ENCODE peak calls at places on chromosomes 1 and 21, in seven cellular contexts. One of them, this sample, is unnamed.

GRCh38 chr1:226981386-226981817 is 41.3 kb downstream of the COQ8A start:
- DNase-seq in effector CD4-positive, alpha-beta T cell: no peak
- DNase-seq in GDM1: no peak
- DNase-seq in T-helper 1 cell: no peak
- DNase-seq in naive thymus-derived CD8-positive, alpha-beta T cell: no peak
- DNase-seq in EL: no peak
- DNase-seq in immature natural killer cell: no peak
- DNase-seq in this sample: no peak

GRCh38 chr1:85475055-85475454 is 10.1 kb upstream of the DDAH1 start:
- DNase-seq in effector CD4-positive, alpha-beta T cell: no peak
- DNase-seq in GDM1: no peak
- DNase-seq in T-helper 1 cell: no peak
- DNase-seq in naive thymus-derived CD8-positive, alpha-beta T cell: no peak
- DNase-seq in EL: no peak
- DNase-seq in immature natural killer cell: no peak
- DNase-seq in this sample: no peak

GRCh38 chr1:29793101-29793546 is 556.8 kb downstream of the PTPRU start:
- DNase-seq in effector CD4-positive, alpha-beta T cell: no peak
- DNase-seq in GDM1: peak; percentile 61
- DNase-seq in T-helper 1 cell: no peak
- DNase-seq in naive thymus-derived CD8-positive, alpha-beta T cell: peak; percentile 21
- DNase-seq in EL: peak; percentile 75
- DNase-seq in immature natural killer cell: peak; percentile 31
- DNase-seq in this sample: no peak

GRCh38 chr1:111139234-111139955 is 498 bp downstream of the DRAM2 start:
- DNase-seq in effector CD4-positive, alpha-beta T cell: no peak
- DNase-seq in GDM1: peak; percentile 30
- DNase-seq in T-helper 1 cell: no peak
- DNase-seq in naive thymus-derived CD8-positive, alpha-beta T cell: peak; percentile 46
- DNase-seq in EL: peak; percentile 68
- DNase-seq in immature natural killer cell: no peak
- DNase-seq in this sample: peak; percentile 69

GRCh38 chr1:19765623-19766022 is 34.1 kb downstream of the TMCO4 start:
- DNase-seq in effector CD4-positive, alpha-beta T cell: no peak
- DNase-seq in GDM1: no peak
- DNase-seq in T-helper 1 cell: no peak
- DNase-seq in naive thymus-derived CD8-positive, alpha-beta T cell: no peak
- DNase-seq in EL: peak; percentile 96
- DNase-seq in immature natural killer cell: no peak
- DNase-seq in this sample: no peak

GRCh38 chr1:154479764-154480421 is 22.1 kb upstream of the TDRD10 start:
- DNase-seq in effector CD4-positive, alpha-beta T cell: peak; percentile 54
- DNase-seq in GDM1: peak; percentile 74
- DNase-seq in T-helper 1 cell: peak; percentile 9
- DNase-seq in naive thymus-derived CD8-positive, alpha-beta T cell: peak; percentile 73
- DNase-seq in EL: peak; percentile 88
- DNase-seq in immature natural killer cell: peak; percentile 70
- DNase-seq in this sample: peak; percentile 30

GRCh38 chr1:66761273-66761672 is 9.0 kb downstream of the DYNLT5 start:
- DNase-seq in effector CD4-positive, alpha-beta T cell: no peak
- DNase-seq in GDM1: no peak
- DNase-seq in T-helper 1 cell: no peak
- DNase-seq in naive thymus-derived CD8-positive, alpha-beta T cell: no peak
- DNase-seq in EL: peak; percentile 26
- DNase-seq in immature natural killer cell: no peak
- DNase-seq in this sample: no peak

GRCh38 chr1:235079443-235079967 is 49.1 kb downstream of the TOMM20 start:
- DNase-seq in effector CD4-positive, alpha-beta T cell: no peak
- DNase-seq in GDM1: no peak
- DNase-seq in T-helper 1 cell: no peak
- DNase-seq in naive thymus-derived CD8-positive, alpha-beta T cell: no peak
- DNase-seq in EL: no peak
- DNase-seq in immature natural killer cell: no peak
- DNase-seq in this sample: no peak

GRCh38 chr1:197638316-197638715 is 137.0 kb downstream of the DENND1B start:
- DNase-seq in effector CD4-positive, alpha-beta T cell: no peak
- DNase-seq in GDM1: no peak
- DNase-seq in T-helper 1 cell: no peak
- DNase-seq in naive thymus-derived CD8-positive, alpha-beta T cell: no peak
- DNase-seq in EL: no peak
- DNase-seq in immature natural killer cell: no peak
- DNase-seq in this sample: no peak

GRCh38 chr1:230105754-230106625 is 39.0 kb downstream of the GALNT2 start:
- DNase-seq in effector CD4-positive, alpha-beta T cell: no peak
- DNase-seq in GDM1: no peak
- DNase-seq in T-helper 1 cell: no peak
- DNase-seq in naive thymus-derived CD8-positive, alpha-beta T cell: no peak
- DNase-seq in EL: peak; percentile 73
- DNase-seq in immature natural killer cell: no peak
- DNase-seq in this sample: no peak

GRCh38 chr1:30043731-30044408 is 679.5 kb downstream of the MATN1 start:
- DNase-seq in effector CD4-positive, alpha-beta T cell: no peak
- DNase-seq in GDM1: no peak
- DNase-seq in T-helper 1 cell: no peak
- DNase-seq in naive thymus-derived CD8-positive, alpha-beta T cell: no peak
- DNase-seq in EL: no peak
- DNase-seq in immature natural killer cell: peak; percentile 54
- DNase-seq in this sample: no peak

GRCh38 chr1:67019600-67020136 is 34.3 kb downstream of the SLC35D1 start:
- DNase-seq in effector CD4-positive, alpha-beta T cell: no peak
- DNase-seq in GDM1: no peak
- DNase-seq in T-helper 1 cell: no peak
- DNase-seq in naive thymus-derived CD8-positive, alpha-beta T cell: no peak
- DNase-seq in EL: peak; percentile 91
- DNase-seq in immature natural killer cell: no peak
- DNase-seq in this sample: no peak

GRCh38 chr1:192620096-192620495 is 15.9 kb upstream of the RGS13 start:
- DNase-seq in effector CD4-positive, alpha-beta T cell: no peak
- DNase-seq in GDM1: no peak
- DNase-seq in T-helper 1 cell: no peak
- DNase-seq in naive thymus-derived CD8-positive, alpha-beta T cell: no peak
- DNase-seq in EL: no peak
- DNase-seq in immature natural killer cell: no peak
- DNase-seq in this sample: no peak

GRCh38 chr21:43815107-43815742 is 25.8 kb downstream of the RRP1 start:
- DNase-seq in effector CD4-positive, alpha-beta T cell: no peak
- DNase-seq in GDM1: no peak
- DNase-seq in T-helper 1 cell: no peak
- DNase-seq in naive thymus-derived CD8-positive, alpha-beta T cell: no peak
- DNase-seq in EL: no peak
- DNase-seq in immature natural killer cell: no peak
- DNase-seq in this sample: peak; percentile 32

GRCh38 chr21:42375966-42376337 is 9.6 kb upstream of the TFF1 start:
- DNase-seq in effector CD4-positive, alpha-beta T cell: no peak
- DNase-seq in GDM1: no peak
- DNase-seq in T-helper 1 cell: no peak
- DNase-seq in naive thymus-derived CD8-positive, alpha-beta T cell: no peak
- DNase-seq in EL: no peak
- DNase-seq in immature natural killer cell: no peak
- DNase-seq in this sample: no peak

GRCh38 chr1:223733898-223734852 is 21.8 kb downstream of the CAPN2 start:
- DNase-seq in effector CD4-positive, alpha-beta T cell: no peak
- DNase-seq in GDM1: no peak
- DNase-seq in T-helper 1 cell: no peak
- DNase-seq in naive thymus-derived CD8-positive, alpha-beta T cell: no peak
- DNase-seq in EL: no peak
- DNase-seq in immature natural killer cell: no peak
- DNase-seq in this sample: no peak

GRCh38 chr21:17585875-17586450 is 26.7 kb downstream of the BTG3 start:
- DNase-seq in effector CD4-positive, alpha-beta T cell: peak; percentile 5
- DNase-seq in GDM1: peak; percentile 0
- DNase-seq in T-helper 1 cell: no peak
- DNase-seq in naive thymus-derived CD8-positive, alpha-beta T cell: peak; percentile 48
- DNase-seq in EL: peak; percentile 53
- DNase-seq in immature natural killer cell: no peak
- DNase-seq in this sample: no peak

GRCh38 chr1:17128361-17128760 is 9.1 kb upstream of the PADI2 start:
- DNase-seq in effector CD4-positive, alpha-beta T cell: no peak
- DNase-seq in GDM1: peak; percentile 42
- DNase-seq in T-helper 1 cell: no peak
- DNase-seq in naive thymus-derived CD8-positive, alpha-beta T cell: no peak
- DNase-seq in EL: peak; percentile 99
- DNase-seq in immature natural killer cell: no peak
- DNase-seq in this sample: no peak

GRCh38 chr1:230906226-230906625 is 37.9 kb upstream of the C1orf198 start:
- DNase-seq in effector CD4-positive, alpha-beta T cell: no peak
- DNase-seq in GDM1: no peak
- DNase-seq in T-helper 1 cell: no peak
- DNase-seq in naive thymus-derived CD8-positive, alpha-beta T cell: no peak
- DNase-seq in EL: no peak
- DNase-seq in immature natural killer cell: no peak
- DNase-seq in this sample: no peak

GRCh38 chr1:152442291-152442690 is 28.2 kb upstream of the CRNN start:
- DNase-seq in effector CD4-positive, alpha-beta T cell: no peak
- DNase-seq in GDM1: no peak
- DNase-seq in T-helper 1 cell: no peak
- DNase-seq in naive thymus-derived CD8-positive, alpha-beta T cell: no peak
- DNase-seq in EL: no peak
- DNase-seq in immature natural killer cell: no peak
- DNase-seq in this sample: no peak

GRCh38 chr1:189149547-189150375 is 1327.9 kb downstream of the BRINP3 start:
- DNase-seq in effector CD4-positive, alpha-beta T cell: no peak
- DNase-seq in GDM1: no peak
- DNase-seq in T-helper 1 cell: no peak
- DNase-seq in naive thymus-derived CD8-positive, alpha-beta T cell: no peak
- DNase-seq in EL: no peak
- DNase-seq in immature natural killer cell: no peak
- DNase-seq in this sample: no peak

GRCh38 chr1:88288571-88288970 is 395.5 kb upstream of the PKN2 start:
- DNase-seq in effector CD4-positive, alpha-beta T cell: no peak
- DNase-seq in GDM1: no peak
- DNase-seq in T-helper 1 cell: no peak
- DNase-seq in naive thymus-derived CD8-positive, alpha-beta T cell: no peak
- DNase-seq in EL: no peak
- DNase-seq in immature natural killer cell: no peak
- DNase-seq in this sample: no peak

This sample was measured in effector CD8-positive, alpha-beta T cell.